ENCODE peak calls at places on chromosomes 7 and 10, in six cellular contexts. F, R, J, W, L and I are unnamed samples.

GRCh38 chr7:105849122-105849855 is 27.1 kb downstream of the ATXN7L1 start:
- DNase-seq in F (no peak), R (no peak), J (peak), W (no peak), L (peak), I (no peak)

GRCh38 chr7:151381333-151382078 is 28.3 kb downstream of the WDR86 start:
- DNase-seq in F (no peak), R (no peak), J (peak), W (peak), L (no peak), I (no peak)

GRCh38 chr10:27748586-27748985 is 3.0 kb upstream of the MKX start:
- DNase-seq in F (no peak), R (no peak), J (no peak), W (no peak), L (no peak), I (no peak)

GRCh38 chr7:145360511-145361100 is 524.8 kb upstream of the TPK1 start:
- DNase-seq in F (no peak), R (no peak), J (peak), W (no peak), L (no peak), I (peak)

GRCh38 chr10:98790817-98791216 is 344.1 kb upstream of the HPS1 start:
- DNase-seq in F (no peak), R (no peak), J (no peak), W (no peak), L (no peak), I (no peak)

GRCh38 chr10:90245623-90246022 is 544.2 kb downstream of the KIF20B start:
- DNase-seq in F (no peak), R (no peak), J (no peak), W (no peak), L (no peak), I (no peak)

GRCh38 chr10:22927661-22928403 is at the start of gene ARMC3:
- DNase-seq in F (peak), R (peak), J (peak), W (peak), L (peak), I (peak)

GRCh38 chr7:11478873-11479272 is 353.1 kb downstream of the THSD7A start:
- DNase-seq in F (no peak), R (no peak), J (no peak), W (no peak), L (no peak), I (no peak)

GRCh38 chr10:101485681-101486554 is 102.1 kb downstream of the POLL start:
- DNase-seq in F (peak), R (no peak), J (no peak), W (peak), L (no peak), I (no peak)

GRCh38 chr7:116692599-116693308 is 20.8 kb downstream of the MET start:
- DNase-seq in F (no peak), R (no peak), J (no peak), W (no peak), L (no peak), I (no peak)

GRCh38 chr7:36430171-36430570 is 40.5 kb downstream of the ANLN start:
- DNase-seq in F (no peak), R (no peak), J (no peak), W (no peak), L (no peak), I (no peak)

GRCh38 chr10:43125274-43125845 is 12.9 kb upstream of the CSGALNACT2 start:
- DNase-seq in F (no peak), R (no peak), J (peak), W (no peak), L (no peak), I (peak)

GRCh38 chr10:62433181-62433692 is 59.1 kb downstream of the ZNF365 start:
- DNase-seq in F (peak), R (no peak), J (no peak), W (no peak), L (peak), I (no peak)

GRCh38 chr7:70512719-70513118 is 619.2 kb upstream of the GALNT17 start:
- DNase-seq in F (no peak), R (no peak), J (no peak), W (no peak), L (no peak), I (no peak)

GRCh38 chr10:74371696-74372095 is 220.7 kb downstream of the ADK start:
- DNase-seq in F (peak), R (no peak), J (no peak), W (no peak), L (no peak), I (no peak)

GRCh38 chr10:4813496-4813895 is 12.5 kb upstream of the AKR1E2 start:
- DNase-seq in F (no peak), R (no peak), J (no peak), W (no peak), L (no peak), I (no peak)

GRCh38 chr10:88728107-88728763 is 22.2 kb downstream of the LIPK start:
- DNase-seq in F (no peak), R (no peak), J (peak), W (peak), L (no peak), I (no peak)

GRCh38 chr10:62681211-62681940 is 123.1 kb upstream of the ADO start:
- DNase-seq in F (no peak), R (no peak), J (peak), W (peak), L (peak), I (no peak)

GRCh38 chr7:141490474-141490873 is 60.7 kb upstream of the AGK start:
- DNase-seq in F (no peak), R (no peak), J (no peak), W (no peak), L (no peak), I (no peak)

GRCh38 chr10:91540714-91541113 is 92.2 kb downstream of the PPP1R3C start:
- DNase-seq in F (peak), R (no peak), J (no peak), W (no peak), L (no peak), I (no peak)

GRCh38 chr7:31935115-31935514 is 135.1 kb downstream of the PDE1C start:
- DNase-seq in F (peak), R (no peak), J (no peak), W (no peak), L (no peak), I (no peak)

GRCh38 chr7:48962821-48963505 is 38.6 kb downstream of the CDC14C start:
- DNase-seq in F (peak), R (no peak), J (no peak), W (no peak), L (no peak), I (no peak)

GRCh38 chr10:4243651-4244050 is 458.6 kb upstream of the KLF6 start:
- DNase-seq in F (peak), R (no peak), J (no peak), W (no peak), L (no peak), I (no peak)

GRCh38 chr7:68400783-68401182 is 1197.5 kb upstream of the AUTS2 start:
- DNase-seq in F (no peak), R (no peak), J (no peak), W (no peak), L (no peak), I (no peak)

GRCh38 chr7:26101471-26102151 is 50.4 kb upstream of the NFE2L3 start:
- DNase-seq in F (no peak), R (no peak), J (peak), W (peak), L (peak), I (no peak)

GRCh38 chr7:112462236-112462635 is 12.0 kb downstream of the IFRD1 start:
- DNase-seq in F (peak), R (no peak), J (no peak), W (peak), L (peak), I (no peak)

GRCh38 chr10:3763035-3763456 is 22.0 kb downstream of the KLF6 start:
- DNase-seq in F (peak), R (no peak), J (no peak), W (peak), L (no peak), I (no peak)

GRCh38 chr7:96337519-96337918 is 15.6 kb upstream of the SLC25A13 start:
- DNase-seq in F (peak), R (no peak), J (no peak), W (no peak), L (no peak), I (no peak)

GRCh38 chr10:42753126-42753506 is 29.5 kb upstream of the BMS1 start:
- DNase-seq in F (peak), R (no peak), J (peak), W (peak), L (peak), I (no peak)

GRCh38 chr7:1678070-1678543 is 8.0 kb downstream of the ELFN1 start:
- DNase-seq in F (no peak), R (no peak), J (no peak), W (no peak), L (peak), I (no peak)

GRCh38 chr10:76397957-76398665 is 966.7 kb downstream of the LRMDA start:
- DNase-seq in F (peak), R (no peak), J (no peak), W (no peak), L (no peak), I (no peak)

GRCh38 chr7:35555934-35556333 is 139.0 kb downstream of the HERPUD2 start:
- DNase-seq in F (no peak), R (no peak), J (no peak), W (no peak), L (no peak), I (no peak)

GRCh38 chr7:157397751-157398691 is 61.2 kb downstream of the DNAJB6 start:
- DNase-seq in F (peak), R (no peak), J (peak), W (peak), L (no peak), I (no peak)

GRCh38 chr10:27741173-27742091 is 4.2 kb downstream of the MKX start:
- DNase-seq in F (no peak), R (no peak), J (peak), W (peak), L (peak), I (no peak)

GRCh38 chr7:18086165-18087030 is 58.8 kb upstream of the PRPS1L1 start:
- DNase-seq in F (no peak), R (no peak), J (peak), W (peak), L (no peak), I (peak)

GRCh38 chr7:80941206-80941758 is 22.4 kb upstream of the SEMA3C start:
- DNase-seq in F (peak), R (no peak), J (no peak), W (no peak), L (no peak), I (no peak)

GRCh38 chr7:155993420-155994252 is 181.4 kb upstream of the SHH start:
- DNase-seq in F (no peak), R (no peak), J (peak), W (no peak), L (peak), I (no peak)

DNA sequence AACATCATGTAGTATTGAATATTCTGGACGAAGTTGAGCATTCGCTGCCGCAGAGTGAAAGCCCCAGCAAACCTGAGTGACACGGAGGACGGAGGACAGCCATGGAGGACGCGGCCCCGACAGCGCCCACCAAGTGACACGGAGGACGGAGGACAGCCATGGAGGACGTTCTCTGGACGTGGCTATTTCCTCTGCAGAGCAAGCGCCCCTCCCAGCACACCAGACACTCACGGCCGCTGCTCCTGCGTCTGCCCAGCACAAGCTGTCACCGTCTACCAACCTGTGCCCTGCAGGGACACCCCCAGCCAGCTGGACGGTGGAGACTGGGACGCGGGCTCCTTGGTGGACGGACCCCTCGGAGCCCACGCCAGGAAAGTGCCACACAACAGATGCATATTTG is 7.3 kb upstream of the ADAM8 start:
- DNase-seq in F (no peak), R (no peak), J (no peak), W (no peak), L (no peak), I (no peak)
- TF ChIP-seq CTCF in F (no peak), R (no peak), J (no peak), W (no peak), L (no peak), I (no peak)

GRCh38 chr10:71522438-71523144 is 125.9 kb downstream of the CDH23 start:
- DNase-seq in F (no peak), R (no peak), J (no peak), W (no peak), L (no peak), I (no peak)
- TF ChIP-seq CTCF in F (no peak), R (no peak), J (peak), W (no peak), L (no peak), I (no peak)

GRCh38 chr10:110497438-110498086 is at the start of gene DUSP5:
- DNase-seq in F (peak), R (peak), J (peak), W (peak), L (peak), I (peak)
- TF ChIP-seq CTCF in F (no peak), R (no peak), J (no peak), W (no peak), L (no peak), I (no peak)

DNA sequence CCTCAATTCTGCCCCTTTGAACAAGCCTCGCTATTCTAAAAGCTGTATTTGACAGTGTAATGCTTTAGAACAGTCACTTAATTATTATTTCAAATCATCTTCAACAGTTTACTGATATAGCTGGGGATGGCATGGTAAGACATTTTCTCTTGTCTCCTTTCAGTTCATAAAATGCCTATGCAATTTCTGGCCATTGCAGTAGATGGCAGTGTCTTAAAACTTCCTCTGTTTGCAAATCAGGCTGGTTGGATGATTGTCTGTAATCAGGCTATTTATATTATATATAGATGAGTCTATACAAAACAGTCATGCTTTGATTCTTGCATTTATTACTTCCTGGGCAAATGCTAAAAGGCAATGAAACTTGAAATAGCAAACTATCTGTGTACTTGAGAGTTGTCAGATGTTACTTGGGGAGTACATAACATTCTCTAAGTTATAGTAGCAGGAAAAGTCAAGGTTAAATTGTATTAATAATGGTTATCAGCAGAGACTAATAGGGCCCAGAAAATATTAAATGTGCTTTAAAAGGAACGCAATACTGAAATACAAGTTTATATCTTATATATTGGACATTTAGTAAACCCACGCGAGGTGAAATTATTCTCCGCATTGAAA is 55.5 kb upstream of the LHFPL3 start:
- DNase-seq in F (peak), R (no peak), J (no peak), W (no peak), L (no peak), I (no peak)
- TF ChIP-seq CTCF in F (peak), R (no peak), J (peak), W (peak), L (peak), I (peak)

GRCh38 chr7:90579181-90579688 is 16.9 kb upstream of the CDK14 start:
- DNase-seq in F (peak), R (no peak), J (no peak), W (no peak), L (no peak), I (no peak)
- TF ChIP-seq CTCF in F (peak), R (no peak), J (no peak), W (no peak), L (no peak), I (no peak)

GRCh38 chr7:138889566-138889965 is 91.6 kb upstream of the ATP6V0A4 start:
- DNase-seq in F (no peak), R (no peak), J (no peak), W (no peak), L (no peak), I (no peak)
- TF ChIP-seq CTCF in F (no peak), R (no peak), J (no peak), W (no peak), L (no peak), I (no peak)

GRCh38 chr10:112872728-112873127 is 77.3 kb upstream of the TCF7L2 start:
- DNase-seq in F (no peak), R (no peak), J (no peak), W (no peak), L (no peak), I (no peak)
- TF ChIP-seq CTCF in F (peak), R (peak), J (peak), W (no peak), L (no peak), I (peak)

DNA sequence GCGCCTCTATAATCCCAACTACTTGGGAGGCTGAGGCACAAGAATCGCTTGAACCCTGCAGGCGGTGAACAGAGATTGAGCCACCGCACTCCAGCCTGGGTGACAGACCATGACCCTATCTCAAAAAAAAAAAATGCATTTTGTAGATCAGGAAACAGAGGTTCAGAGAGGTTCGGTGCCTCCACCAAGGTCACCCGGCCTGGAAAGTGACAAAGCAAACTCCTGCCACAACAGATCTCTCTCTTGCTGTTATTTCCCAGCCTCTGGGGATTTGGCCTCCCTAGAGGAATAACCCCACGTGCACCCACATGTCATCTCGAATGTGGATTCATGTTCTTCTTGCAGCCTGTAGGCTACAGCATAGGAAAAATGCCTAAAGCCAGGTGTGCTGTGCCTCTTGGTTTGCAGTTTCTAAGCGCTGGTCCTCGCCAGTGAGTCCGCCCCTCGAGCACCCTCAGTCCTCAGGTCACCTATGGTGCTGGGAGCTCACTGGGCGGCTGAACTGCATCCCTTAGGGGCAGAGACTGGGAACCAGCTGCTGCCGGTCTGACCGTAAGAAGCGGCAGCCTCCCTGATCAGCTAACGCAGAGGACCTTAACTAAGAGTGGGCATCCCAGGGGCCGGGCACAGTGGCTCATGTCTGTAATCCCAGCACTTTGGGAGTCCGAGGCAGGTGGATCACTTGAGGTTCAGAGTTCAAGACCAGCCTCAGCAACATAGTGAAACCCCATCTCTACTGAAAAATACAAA is 51.7 kb upstream of the SH2B2 start:
- DNase-seq in F (no peak), R (no peak), J (no peak), W (no peak), L (no peak), I (no peak)
- TF ChIP-seq CTCF in F (no peak), R (no peak), J (no peak), W (no peak), L (no peak), I (no peak)

GRCh38 chr7:149007615-149008014 is 20.7 kb downstream of the PDIA4 start:
- DNase-seq in F (no peak), R (no peak), J (no peak), W (no peak), L (no peak), I (no peak)
- TF ChIP-seq CTCF in F (peak), R (no peak), J (peak), W (no peak), L (no peak), I (peak)